ENCODE peak calls at places on chromosomes 4 and X, in ten cellular contexts. Q is tibial artery; E is Caco-2; C is suprapubic skin; J is fibroblast of lung; P is colonic mucosa; R is hepatocyte; M is lower lobe of right lung; Y is MM.1S; H is CD8-positive, alpha-beta memory T cell. Z is an unnamed sample. For H3K4me1, the result is how much of the 10 kb centered on the place peaks cover.

GRCh38 chrX:3549442-3549875 is 164.0 kb downstream of the PRKX start:
- DNase-seq in P (no peak), C (no peak), R (peak), H (no peak), E (peak), M (no peak), Y (no peak), Q (no peak), J (no peak), Z (no peak)

GRCh38 chr4:102139132-102139573 is 206.1 kb downstream of the SLC39A8 start:
- DNase-seq in H (no peak), Q (no peak), Y (no peak), C (no peak), R (no peak), P (no peak), M (no peak), E (no peak), J (peak), Z (no peak)

GRCh38 chr4:184473515-184474260 is 662 bp downstream of the IRF2 start:
- DNase-seq in H (peak), Y (peak), P (peak), C (no peak), R (peak), E (peak), M (peak), Q (no peak), J (peak), Z (peak)

GRCh38 chrX:133745361-133745760 is 240.0 kb downstream of the GPC3 start:
- DNase-seq in J (no peak), P (no peak), R (no peak), H (peak), Y (peak), M (no peak), C (no peak), Q (no peak), E (no peak), Z (no peak)

GRCh38 chrX:9539611-9540387 is 74.9 kb downstream of the TBL1X start:
- DNase-seq in C (no peak), P (peak), J (no peak), H (no peak), E (no peak), M (no peak), R (no peak), Q (no peak), Y (no peak), Z (no peak)

GRCh38 chr4:53507671-53508286 is 83.5 kb downstream of the LNX1 start:
- DNase-seq in M (no peak), H (no peak), J (peak), P (no peak), C (no peak), Y (no peak), Q (peak), E (no peak), R (no peak), Z (peak)

GRCh38 chrX:153845842-153846241 is 15.5 kb upstream of the PDZD4 start:
- DNase-seq in Y (no peak), P (no peak), E (no peak), J (no peak), H (no peak), R (no peak), M (no peak), C (no peak), Q (no peak), Z (no peak)

GRCh38 chr4:180617203-180617602 is 1626.0 kb upstream of the TENM3 start:
- DNase-seq in M (no peak), R (peak), H (no peak), P (no peak), E (peak), J (peak), Y (no peak), C (no peak), Q (no peak), Z (no peak)

GRCh38 chrX:38868941-38869378 is 67.7 kb downstream of the MID1IP1 start:
- DNase-seq in P (no peak), Q (peak), H (no peak), R (no peak), C (no peak), M (no peak), E (no peak), J (peak), Y (no peak), Z (no peak)

GRCh38 chr4:82230310-82230709 is 143.5 kb downstream of the HNRNPD start:
- DNase-seq in H (no peak), Q (no peak), M (no peak), C (no peak), P (no peak), J (no peak), Y (no peak), E (no peak), R (no peak), Z (no peak)

GRCh38 chr4:142331646-142332045 is 514.5 kb downstream of the INPP4B start:
- DNase-seq in M (no peak), E (no peak), P (no peak), C (no peak), J (peak), H (no peak), Q (no peak), R (no peak), Y (no peak), Z (no peak)

GRCh38 chrX:13051529-13052172 is 7.2 kb upstream of the FAM9C start:
- DNase-seq in Y (no peak), H (peak), P (no peak), Q (no peak), R (no peak), J (peak), C (no peak), E (no peak), M (no peak), Z (no peak)

GRCh38 chr4:130703211-130703920 is 1607.4 kb downstream of the C4orf33 start:
- DNase-seq in C (no peak), J (no peak), Y (no peak), E (no peak), P (no peak), M (no peak), Q (no peak), H (no peak), R (no peak), Z (no peak)

GRCh38 chrX:40573763-40574162 is 7.0 kb upstream of the ATP6AP2 start:
- DNase-seq in E (peak), R (no peak), Y (peak), C (no peak), P (no peak), Q (no peak), M (no peak), H (peak), J (no peak), Z (no peak)

GRCh38 chr4:140937866-140938265 is 181.7 kb upstream of the TBC1D9 start:
- DNase-seq in E (no peak), C (no peak), J (peak), Y (no peak), Q (no peak), M (no peak), R (no peak), P (no peak), H (no peak), Z (no peak)

GRCh38 chr4:77852892-77853495 is 9.6 kb upstream of the MRPL1 start:
- DNase-seq in J (no peak), Y (no peak), R (no peak), E (no peak), C (no peak), Q (no peak), P (peak), M (no peak), H (peak), Z (no peak)
- H3K4me1 ChIP-seq in J (under half), Y (under half), R (under half), E (under half), C (under half), Q (under half), P (under half), M (under half), H (half or more), Z (under half)

GRCh38 chr4:113586072-113586471 is 175.5 kb downstream of the CAMK2D start:
- DNase-seq in H (no peak), Q (no peak), M (no peak), P (no peak), J (no peak), R (no peak), Y (no peak), E (no peak), C (no peak), Z (no peak)
- H3K4me1 ChIP-seq in H (under half), Q (under half), M (under half), P (under half), J (under half), R (under half), Y (under half), E (under half), C (under half), Z (under half)

GRCh38 chr4:108114503-108114902 is 54.2 kb downstream of the LEF1 start:
- DNase-seq in R (peak), H (no peak), C (no peak), Y (no peak), Q (no peak), P (no peak), M (no peak), E (no peak), J (no peak), Z (no peak)

GRCh38 chr4:108115168-108115526 is 53.6 kb downstream of the LEF1 start:
- DNase-seq in H (no peak), E (no peak), Q (no peak), P (no peak), M (no peak), J (no peak), C (no peak), Y (no peak), R (no peak), Z (no peak)

GRCh38 chr4:108117473-108118182 is 51.1 kb downstream of the LEF1 start:
- DNase-seq in Q (no peak), C (no peak), E (no peak), H (no peak), M (no peak), P (no peak), R (no peak), Y (no peak), J (peak), Z (no peak)

GRCh38 chr4:108118505-108118904 is 50.2 kb downstream of the LEF1 start:
- DNase-seq in J (no peak), C (no peak), P (no peak), R (peak), M (no peak), E (peak), Y (peak), H (no peak), Q (no peak), Z (no peak)

DNA sequence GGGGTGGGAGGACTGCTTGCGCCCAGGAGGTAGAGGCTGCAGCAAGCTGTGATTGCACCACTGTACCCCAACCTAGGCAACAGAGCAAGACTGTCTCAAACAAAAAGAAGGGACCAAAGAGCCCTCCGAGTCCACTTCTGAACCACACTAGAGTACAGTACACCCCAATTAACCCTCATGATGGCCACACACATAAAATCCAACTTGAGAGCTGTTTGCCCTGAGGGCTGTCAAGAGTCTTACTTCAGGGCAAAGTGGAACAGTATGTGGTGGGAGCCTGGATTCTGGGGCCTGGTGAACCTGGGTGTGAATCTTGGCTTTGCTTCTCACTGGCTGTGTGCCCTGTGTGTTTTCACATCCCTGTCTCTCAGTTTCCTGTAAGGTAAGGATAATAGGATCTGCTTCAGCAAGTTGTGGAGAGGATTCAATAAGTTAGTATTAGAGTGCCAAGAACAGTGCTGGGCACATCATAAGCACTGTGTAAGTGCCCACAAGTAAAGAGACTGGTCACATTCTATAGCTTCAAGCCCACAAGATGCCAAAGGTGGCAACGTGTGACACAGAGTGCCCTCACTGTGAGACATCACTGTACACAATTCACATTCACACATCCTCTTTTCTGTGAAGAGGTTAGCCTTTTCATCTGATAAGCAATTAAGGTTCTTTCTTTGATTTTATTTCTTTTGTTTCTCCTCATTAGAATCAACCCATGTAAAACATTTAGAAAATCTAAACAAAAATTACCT is 52.1 kb downstream of the LEF1 start:
- DNase-seq in J (no peak), Y (no peak), R (no peak), C (no peak), H (peak), M (no peak), E (no peak), Q (no peak), P (no peak), Z (no peak)
- H3K4me1 ChIP-seq in J (under half), Y (under half), R (under half), C (under half), H (half or more), M (under half), E (under half), Q (under half), P (under half), Z (under half)

DNA sequence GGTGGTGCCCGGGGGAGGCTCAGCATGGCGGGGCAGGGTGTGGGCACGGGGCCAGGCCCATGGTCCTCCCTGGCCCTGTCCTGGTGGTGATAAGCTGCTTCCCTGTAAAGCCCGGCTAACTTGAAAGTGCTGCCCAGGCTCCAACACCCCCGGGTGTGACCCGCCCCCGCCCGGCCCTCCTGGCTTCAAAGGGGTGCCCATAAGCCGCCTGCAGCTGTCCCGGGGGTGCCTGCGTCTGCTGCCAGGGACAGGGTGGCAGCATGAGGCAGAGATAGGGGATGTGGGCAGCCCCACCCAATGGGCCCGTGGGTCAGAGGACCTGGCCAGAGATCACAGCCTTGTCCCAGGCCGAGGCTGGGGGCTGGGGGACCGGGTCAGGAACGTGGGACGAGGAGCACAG is 18.1 kb downstream of the FGFRL1 start:
- DNase-seq in E (no peak), Y (no peak), M (no peak), Q (no peak), J (no peak), P (no peak), H (no peak), R (no peak), C (no peak), Z (no peak)
- H3K4me1 ChIP-seq in E (under half), Y (under half), M (under half), Q (under half), J (under half), P (under half), H (under half), R (under half), C (under half), Z (under half)

GRCh38 chrX:129959493-129959832 is 23.0 kb upstream of the BCORL1 start:
- DNase-seq in J (peak), Y (no peak), C (no peak), E (no peak), Q (no peak), P (peak), R (peak), H (no peak), M (no peak), Z (no peak)
- H3K4me1 ChIP-seq in J (under half), Y (under half), C (under half), E (under half), Q (under half), P (under half), R (under half), H (under half), M (under half), Z (under half)

GRCh38 chr4:1767770-1768366 is 25.2 kb upstream of the FGFR3 start:
- DNase-seq in R (peak), Y (peak), H (no peak), P (peak), J (peak), C (no peak), E (peak), Q (no peak), M (peak), Z (no peak)
- H3K4me1 ChIP-seq in R (half or more), Y (under half), H (under half), P (under half), J (under half), C (half or more), E (half or more), Q (under half), M (half or more), Z (under half)

GRCh38 chr4:147823135-147823534 is 91.2 kb downstream of the ARHGAP10 start:
- DNase-seq in M (no peak), C (no peak), H (no peak), R (no peak), P (no peak), E (no peak), Q (no peak), Y (no peak), J (no peak), Z (no peak)

GRCh38 chr4:147826288-147826646 is 94.4 kb downstream of the ARHGAP10 start:
- DNase-seq in M (no peak), E (no peak), C (no peak), R (no peak), J (no peak), Q (no peak), Y (no peak), H (no peak), P (no peak), Z (no peak)

GRCh38 chr4:147824316-147824715 is 92.4 kb downstream of the ARHGAP10 start:
- DNase-seq in R (no peak), Q (no peak), M (no peak), H (no peak), J (no peak), Y (no peak), P (no peak), C (no peak), E (no peak), Z (no peak)

GRCh38 chr4:147824884-147825283 is 93.0 kb downstream of the ARHGAP10 start:
- DNase-seq in E (no peak), C (no peak), P (no peak), Y (no peak), R (no peak), J (no peak), Q (no peak), M (no peak), H (no peak), Z (no peak)

DNA sequence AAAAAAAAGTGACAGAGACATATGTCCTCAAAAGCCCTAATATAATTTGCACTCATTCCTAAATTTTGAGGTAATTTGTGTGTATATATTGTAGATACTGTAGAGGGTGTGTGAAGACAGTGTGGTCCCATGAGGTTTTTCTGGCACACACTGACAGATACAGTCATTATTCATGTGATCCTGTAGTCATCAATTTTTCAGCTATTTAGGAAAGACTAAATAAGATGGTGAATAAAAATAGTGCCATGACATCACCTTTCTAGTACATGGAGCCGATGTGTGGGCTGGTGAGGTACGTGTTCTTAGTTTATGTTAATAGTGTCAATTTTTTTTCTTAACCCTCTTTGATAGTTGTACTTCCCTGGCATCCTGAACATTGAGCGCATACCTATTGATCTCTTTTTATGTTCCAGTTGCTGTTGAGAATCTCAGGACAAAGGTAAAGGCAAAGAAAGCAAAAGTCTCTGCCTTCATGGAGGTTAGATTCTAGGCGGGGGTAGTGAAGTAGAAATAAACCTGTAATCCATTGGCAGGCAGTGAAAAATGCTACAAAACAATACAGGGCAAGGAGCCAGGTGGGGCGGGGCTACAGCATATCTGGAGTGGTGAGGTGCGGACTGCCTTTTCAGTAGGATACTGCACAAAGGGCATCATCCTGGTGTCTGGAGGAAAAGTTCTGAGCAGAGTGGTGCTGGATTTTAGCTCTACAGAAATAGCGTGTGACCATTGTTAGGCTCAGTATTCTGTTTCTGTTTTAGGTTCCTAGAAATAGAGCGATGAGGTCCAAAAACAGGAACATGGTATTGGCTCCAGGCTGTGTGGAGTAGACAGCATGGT is 93.8 kb downstream of the ARHGAP10 start:
- DNase-seq in Q (no peak), M (no peak), H (no peak), E (no peak), R (no peak), Y (no peak), J (peak), C (no peak), P (peak), Z (peak)
- H3K4me1 ChIP-seq in Q (half or more), M (under half), H (under half), E (under half), R (under half), Y (under half), J (under half), C (half or more), P (under half), Z (under half)

GRCh38 chrX:118508690-118509089 is 13.1 kb downstream of the DOCK11 start:
- DNase-seq in P (no peak), Y (no peak), M (no peak), H (no peak), C (no peak), E (no peak), R (no peak), Q (peak), J (no peak), Z (no peak)

GRCh38 chrX:118503260-118504041 is 7.8 kb downstream of the DOCK11 start:
- DNase-seq in Q (no peak), H (no peak), R (no peak), J (no peak), Y (no peak), C (no peak), M (no peak), E (no peak), P (no peak), Z (no peak)

GRCh38 chrX:118510076-118510475 is 14.5 kb downstream of the DOCK11 start:
- DNase-seq in E (no peak), Y (no peak), Q (peak), C (no peak), R (no peak), P (no peak), J (no peak), H (no peak), M (peak), Z (no peak)

GRCh38 chrX:118507766-118508165 is 12.2 kb downstream of the DOCK11 start:
- DNase-seq in Y (no peak), Q (no peak), C (no peak), R (no peak), E (no peak), P (no peak), M (no peak), H (no peak), J (no peak), Z (no peak)

DNA sequence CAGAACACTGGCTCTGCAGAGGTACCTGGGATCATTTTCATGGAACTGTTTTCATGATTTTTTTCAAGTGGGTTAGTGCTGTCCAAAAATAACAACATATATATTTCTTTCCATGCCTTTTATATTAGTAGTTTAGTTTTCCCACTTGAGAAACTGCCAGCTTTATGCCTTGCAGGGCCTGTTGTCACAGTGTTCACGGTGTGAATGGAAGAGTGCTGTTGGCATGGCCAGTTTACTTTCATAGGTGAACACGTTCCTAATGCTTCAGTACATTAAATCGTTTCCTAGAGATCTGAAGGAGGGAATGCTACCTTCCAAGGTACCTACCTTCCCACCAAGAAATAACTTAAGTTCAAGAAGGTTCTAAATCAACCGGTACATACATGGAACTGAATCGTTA is 12.6 kb downstream of the DOCK11 start:
- DNase-seq in Y (no peak), E (no peak), M (no peak), R (no peak), J (no peak), Q (no peak), H (no peak), P (no peak), C (no peak), Z (no peak)
- H3K4me1 ChIP-seq in Y (under half), E (under half), M (under half), R (under half), J (under half), Q (under half), H (half or more), P (under half), C (under half), Z (under half)

DNA sequence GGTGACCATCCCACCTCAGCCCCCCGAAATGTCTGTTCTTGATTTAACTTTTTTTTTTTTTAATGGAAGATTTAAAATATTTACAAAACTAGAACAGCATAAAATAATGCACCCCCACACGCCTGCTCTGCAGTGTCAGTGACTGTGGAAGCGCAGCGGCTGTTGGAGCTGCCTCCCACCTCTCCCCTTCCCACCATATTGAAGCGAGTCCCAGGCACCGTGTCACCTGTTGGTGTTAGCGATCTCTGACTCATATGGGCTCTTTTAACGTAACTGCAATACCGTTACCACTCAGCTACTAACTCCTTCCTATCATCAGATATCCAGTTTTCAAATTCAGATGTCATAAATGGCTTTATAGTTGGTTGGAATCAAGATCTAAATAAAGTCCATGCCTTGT is 17.1 kb upstream of the TADA2B start:
- DNase-seq in J (no peak), E (no peak), C (no peak), Y (no peak), R (no peak), M (no peak), H (no peak), Q (no peak), P (no peak), Z (peak)
- H3K4me1 ChIP-seq in J (under half), E (under half), C (under half), Y (under half), R (under half), M (under half), H (under half), Q (under half), P (under half), Z (under half)

Z was measured in aorta.